ENCODE peak calls at places on chromosomes 1 and 21, in five cellular contexts. One of them, this sample, is unnamed.

GRCh38 chr1:19547814-19548213 is 62.5 kb upstream of the CAPZB start:
- DNase-seq in HCT116: no peak
- DNase-seq in sigmoid colon: no peak
- DNase-seq in GM23338: no peak
- DNase-seq in transverse colon: no peak
- DNase-seq in this sample: no peak

GRCh38 chr1:5389101-5389885 is 602.9 kb downstream of the NPHP4 start:
- DNase-seq in transverse colon: no peak
- DNase-seq in HCT116: no peak
- DNase-seq in sigmoid colon: no peak
- DNase-seq in GM23338: no peak
- DNase-seq in this sample: no peak

GRCh38 chr1:179079113-179079761 is 2.6 kb upstream of the TOR3A start:
- DNase-seq in HCT116: peak; percentile 56
- DNase-seq in GM23338: peak; percentile 89
- DNase-seq in sigmoid colon: peak; percentile 74
- DNase-seq in transverse colon: peak; percentile 57
- DNase-seq in this sample: no peak

GRCh38 chr1:63790989-63791388 is 17.2 kb downstream of the ROR1 start:
- DNase-seq in GM23338: no peak
- DNase-seq in sigmoid colon: no peak
- DNase-seq in HCT116: no peak
- DNase-seq in transverse colon: no peak
- DNase-seq in this sample: no peak

GRCh38 chr1:63087966-63088365 is 234.4 kb upstream of the FOXD3 start:
- DNase-seq in transverse colon: no peak
- DNase-seq in HCT116: no peak
- DNase-seq in sigmoid colon: no peak
- DNase-seq in GM23338: peak; percentile 91
- DNase-seq in this sample: no peak

GRCh38 chr1:76759950-76760349 is 107.3 kb upstream of the ST6GALNAC5 start:
- DNase-seq in transverse colon: no peak
- DNase-seq in sigmoid colon: no peak
- DNase-seq in HCT116: no peak
- DNase-seq in GM23338: no peak
- DNase-seq in this sample: no peak

GRCh38 chr1:110118636-110119396 is 6.6 kb downstream of the UBL4B start:
- DNase-seq in HCT116: no peak
- DNase-seq in sigmoid colon: peak; percentile 39
- DNase-seq in GM23338: no peak
- DNase-seq in transverse colon: no peak
- DNase-seq in this sample: peak; percentile 4

GRCh38 chr1:23599125-23599524 is 39.8 kb upstream of the ID3 start:
- DNase-seq in HCT116: no peak
- DNase-seq in GM23338: no peak
- DNase-seq in transverse colon: no peak
- DNase-seq in sigmoid colon: no peak
- DNase-seq in this sample: no peak

GRCh38 chr1:1578371-1578940 is 3.8 kb upstream of the SSU72 start:
- DNase-seq in sigmoid colon: no peak
- DNase-seq in transverse colon: no peak
- DNase-seq in HCT116: no peak
- DNase-seq in GM23338: no peak
- DNase-seq in this sample: no peak

GRCh38 chr1:100358210-100358609 is 5.9 kb downstream of the CDC14A start:
- DNase-seq in HCT116: no peak
- DNase-seq in sigmoid colon: no peak
- DNase-seq in GM23338: peak; percentile 32
- DNase-seq in transverse colon: no peak
- DNase-seq in this sample: no peak

GRCh38 chr21:45154511-45155508 is 80.4 kb downstream of the ADARB1 start:
- DNase-seq in HCT116: no peak
- DNase-seq in transverse colon: no peak
- DNase-seq in GM23338: peak; percentile 56
- DNase-seq in sigmoid colon: peak; percentile 81
- DNase-seq in this sample: no peak

GRCh38 chr1:44895919-44896734 is 53.1 kb upstream of the PTCH2 start:
- DNase-seq in GM23338: no peak
- DNase-seq in sigmoid colon: no peak
- DNase-seq in transverse colon: no peak
- DNase-seq in HCT116: no peak
- DNase-seq in this sample: no peak
- TF ChIP-seq POLR2AphosphoS5 in GM23338: no peak
- TF ChIP-seq POLR2AphosphoS5 in sigmoid colon: no peak
- TF ChIP-seq POLR2AphosphoS5 in transverse colon: no peak
- TF ChIP-seq POLR2AphosphoS5 in HCT116: no peak
- TF ChIP-seq POLR2AphosphoS5 in this sample: no peak

DNA sequence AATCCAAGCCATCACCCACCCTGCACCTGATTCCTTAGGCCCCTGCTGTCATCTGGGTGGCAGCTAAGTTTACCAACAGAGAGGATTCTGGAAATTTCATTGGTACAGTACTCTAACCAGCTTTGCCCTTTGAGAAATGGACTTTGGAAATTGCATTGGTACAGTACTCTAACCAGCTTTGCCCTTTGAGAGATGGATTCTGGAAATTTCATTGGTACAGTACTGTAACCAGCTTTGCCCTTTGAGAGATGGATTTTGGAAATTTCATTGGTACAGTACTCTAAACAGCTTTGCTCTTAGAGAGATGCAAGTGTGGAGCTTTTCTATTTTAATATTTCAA is 42.5 kb downstream of the MAB21L3 start:
- DNase-seq in GM23338: no peak
- DNase-seq in sigmoid colon: no peak
- DNase-seq in HCT116: no peak
- DNase-seq in transverse colon: no peak
- DNase-seq in this sample: no peak
- H3K27me3 ChIP-seq in GM23338: peaks cover 5% of the 10 kb centered on the region
- H3K27me3 ChIP-seq in sigmoid colon: no peaks in the 10 kb centered on the region
- H3K27me3 ChIP-seq in HCT116: no peaks in the 10 kb centered on the region
- H3K27me3 ChIP-seq in transverse colon: no peaks in the 10 kb centered on the region
- H3K27me3 ChIP-seq in this sample: no peaks in the 10 kb centered on the region

GRCh38 chr1:208184993-208185703 is 59.0 kb downstream of the PLXNA2 start:
- DNase-seq in sigmoid colon: no peak
- DNase-seq in transverse colon: no peak
- DNase-seq in HCT116: no peak
- DNase-seq in GM23338: no peak
- DNase-seq in this sample: no peak

GRCh38 chr1:208181259-208181816 is 62.8 kb downstream of the PLXNA2 start:
- DNase-seq in HCT116: no peak
- DNase-seq in GM23338: no peak
- DNase-seq in sigmoid colon: no peak
- DNase-seq in transverse colon: no peak
- DNase-seq in this sample: no peak

GRCh38 chr1:208182880-208183279 is 61.3 kb downstream of the PLXNA2 start:
- DNase-seq in transverse colon: peak; percentile 65
- DNase-seq in GM23338: no peak
- DNase-seq in sigmoid colon: no peak
- DNase-seq in HCT116: no peak
- DNase-seq in this sample: no peak

GRCh38 chr1:208185801-208186201 is 58.4 kb downstream of the PLXNA2 start:
- DNase-seq in GM23338: no peak
- DNase-seq in transverse colon: no peak
- DNase-seq in HCT116: no peak
- DNase-seq in sigmoid colon: no peak
- DNase-seq in this sample: no peak

GRCh38 chr1:208183977-208184901 is 59.9 kb downstream of the PLXNA2 start:
- DNase-seq in sigmoid colon: no peak
- DNase-seq in GM23338: no peak
- DNase-seq in transverse colon: peak; percentile 78
- DNase-seq in HCT116: peak; percentile 18
- DNase-seq in this sample: no peak
- TF ChIP-seq POLR2AphosphoS5 in sigmoid colon: no peak
- TF ChIP-seq POLR2AphosphoS5 in GM23338: no peak
- TF ChIP-seq POLR2AphosphoS5 in transverse colon: peak; percentile 34
- TF ChIP-seq POLR2AphosphoS5 in HCT116: no peak
- TF ChIP-seq POLR2AphosphoS5 in this sample: no peak

GRCh38 chr1:2859881-2860430 is 58.5 kb upstream of the TTC34 start:
- DNase-seq in sigmoid colon: no peak
- DNase-seq in GM23338: peak; percentile 17
- DNase-seq in HCT116: no peak
- DNase-seq in transverse colon: no peak
- DNase-seq in this sample: no peak
- H3K27me3 ChIP-seq in sigmoid colon: peaks cover 82% of the 10 kb centered on the region
- H3K27me3 ChIP-seq in GM23338: no peaks in the 10 kb centered on the region
- H3K27me3 ChIP-seq in HCT116: peaks cover 3% of the 10 kb centered on the region
- H3K27me3 ChIP-seq in transverse colon: peaks cover 36% of the 10 kb centered on the region
- H3K27me3 ChIP-seq in this sample: peaks cover 60% of the 10 kb centered on the region

GRCh38 chr1:32115496-32115895 is 7.6 kb downstream of the KPNA6 start:
- DNase-seq in sigmoid colon: no peak
- DNase-seq in transverse colon: no peak
- DNase-seq in HCT116: no peak
- DNase-seq in GM23338: no peak
- DNase-seq in this sample: no peak

GRCh38 chr1:32112800-32113375 is 5.0 kb downstream of the KPNA6 start:
- DNase-seq in GM23338: no peak
- DNase-seq in HCT116: no peak
- DNase-seq in sigmoid colon: no peak
- DNase-seq in transverse colon: no peak
- DNase-seq in this sample: no peak

GRCh38 chr1:32116531-32116930 is 8.7 kb downstream of the KPNA6 start:
- DNase-seq in transverse colon: no peak
- DNase-seq in sigmoid colon: no peak
- DNase-seq in GM23338: no peak
- DNase-seq in HCT116: no peak
- DNase-seq in this sample: no peak

GRCh38 chr1:32111789-32112188 is 3.9 kb downstream of the KPNA6 start:
- DNase-seq in GM23338: peak; percentile 41
- DNase-seq in HCT116: no peak
- DNase-seq in transverse colon: no peak
- DNase-seq in sigmoid colon: no peak
- DNase-seq in this sample: no peak

GRCh38 chr1:32114420-32114819 is 6.6 kb downstream of the KPNA6 start:
- DNase-seq in transverse colon: no peak
- DNase-seq in HCT116: no peak
- DNase-seq in sigmoid colon: no peak
- DNase-seq in GM23338: no peak
- DNase-seq in this sample: no peak
- TF ChIP-seq POLR2AphosphoS5 in transverse colon: no peak
- TF ChIP-seq POLR2AphosphoS5 in HCT116: no peak
- TF ChIP-seq POLR2AphosphoS5 in sigmoid colon: no peak
- TF ChIP-seq POLR2AphosphoS5 in GM23338: no peak
- TF ChIP-seq POLR2AphosphoS5 in this sample: no peak

DNA sequence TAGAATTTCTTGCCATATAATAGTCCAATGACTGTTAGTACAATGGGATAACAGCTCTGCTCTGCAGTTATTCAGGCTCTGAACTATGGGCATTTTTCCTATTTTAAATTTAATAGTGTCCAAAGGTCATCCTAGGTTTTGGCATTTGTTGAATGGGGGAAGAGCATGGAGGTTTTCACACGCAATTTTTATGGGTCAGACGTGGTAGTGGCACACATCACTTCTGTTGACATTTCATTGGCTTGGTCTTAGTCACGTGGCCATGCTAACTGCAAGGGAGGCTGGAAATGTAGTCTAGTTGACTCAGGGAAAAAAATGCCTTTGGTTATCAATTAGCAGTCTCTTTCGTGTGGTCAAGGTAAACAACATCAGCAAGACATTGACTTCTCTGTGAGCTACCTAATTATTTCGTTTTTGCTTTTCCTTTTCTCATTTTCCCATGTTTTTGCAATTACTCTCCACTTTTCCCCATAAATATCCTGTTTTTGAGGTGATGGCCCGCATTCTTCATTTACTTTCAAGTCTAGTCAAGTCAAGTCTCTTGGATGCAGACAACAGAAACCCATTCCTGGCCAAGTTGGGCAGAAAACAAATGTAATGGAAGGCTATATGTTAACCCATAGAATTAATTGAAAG is 82.8 kb downstream of the DYRK1A start:
- DNase-seq in transverse colon: no peak
- DNase-seq in GM23338: no peak
- DNase-seq in HCT116: no peak
- DNase-seq in sigmoid colon: no peak
- DNase-seq in this sample: no peak
- H3K27me3 ChIP-seq in transverse colon: no peaks in the 10 kb centered on the region
- H3K27me3 ChIP-seq in GM23338: no peaks in the 10 kb centered on the region
- H3K27me3 ChIP-seq in HCT116: no peaks in the 10 kb centered on the region
- H3K27me3 ChIP-seq in sigmoid colon: no peaks in the 10 kb centered on the region
- H3K27me3 ChIP-seq in this sample: no peaks in the 10 kb centered on the region

GRCh38 chr1:32014199-32014936 is 700 bp downstream of the KHDRBS1 start:
- DNase-seq in transverse colon: peak; percentile 56
- DNase-seq in HCT116: no peak
- DNase-seq in sigmoid colon: peak; percentile 79
- DNase-seq in GM23338: peak; percentile 52
- DNase-seq in this sample: peak; percentile 89
- TF ChIP-seq POLR2AphosphoS5 in transverse colon: peak; percentile 31
- TF ChIP-seq POLR2AphosphoS5 in HCT116: no peak
- TF ChIP-seq POLR2AphosphoS5 in sigmoid colon: peak; percentile 45
- TF ChIP-seq POLR2AphosphoS5 in GM23338: no peak
- TF ChIP-seq POLR2AphosphoS5 in this sample: peak; percentile 48

GRCh38 chr1:114854693-114855320 is at the start of gene SYCP1:
- DNase-seq in transverse colon: no peak
- DNase-seq in sigmoid colon: no peak
- DNase-seq in HCT116: no peak
- DNase-seq in GM23338: peak; percentile 60
- DNase-seq in this sample: no peak
- H3K27me3 ChIP-seq in transverse colon: peaks cover 33% of the 10 kb centered on the region
- H3K27me3 ChIP-seq in sigmoid colon: peaks cover 37% of the 10 kb centered on the region
- H3K27me3 ChIP-seq in HCT116: no peaks in the 10 kb centered on the region
- H3K27me3 ChIP-seq in GM23338: peaks cover 34% of the 10 kb centered on the region
- H3K27me3 ChIP-seq in this sample: peaks cover 7% of the 10 kb centered on the region